ENCODE peak calls at places on chromosomes 3 and 15, in seven cellular contexts. X, A, T, U, B, E and N are unnamed samples.

GRCh38 chr15:25136119-25136518 is 181.3 kb downstream of the SNRPN start:
- DNase-seq in B (no peak), U (no peak), T (no peak), A (peak), X (no peak), E (no peak), N (no peak)

GRCh38 chr3:186514296-186515002 is 29.7 kb downstream of the CRYGS start:
- DNase-seq in B (no peak), U (no peak), X (no peak), A (no peak), E (no peak), T (no peak), N (no peak)

GRCh38 chr3:143529018-143529478 is 319.2 kb downstream of the SLC9A9 start:
- DNase-seq in U (no peak), X (no peak), T (peak), A (no peak), E (no peak), B (no peak), N (no peak)

GRCh38 chr3:94420941-94421340 is 358.1 kb downstream of the NSUN3 start:
- DNase-seq in B (no peak), E (no peak), X (peak), A (no peak), T (no peak), U (no peak), N (no peak)

GRCh38 chr3:50177346-50177745 is 14.1 kb upstream of the GNAT1 start:
- DNase-seq in U (no peak), T (no peak), A (no peak), B (no peak), X (no peak), E (no peak), N (no peak)

GRCh38 chr15:36877796-36878744 is 222.3 kb downstream of the MEIS2 start:
- DNase-seq in A (no peak), T (no peak), B (no peak), U (no peak), X (no peak), E (no peak), N (peak)

GRCh38 chr15:95149036-95149435 is 917.7 kb downstream of the MCTP2 start:
- DNase-seq in E (no peak), U (no peak), T (no peak), B (no peak), A (no peak), X (no peak), N (no peak)

GRCh38 chr3:22713936-22714335 is 489.2 kb upstream of the UBE2E2 start:
- DNase-seq in U (no peak), A (no peak), X (peak), B (no peak), T (no peak), E (no peak), N (no peak)

GRCh38 chr15:99502182-99502581 is 63.6 kb upstream of the MEF2A start:
- DNase-seq in U (no peak), E (no peak), T (no peak), B (no peak), X (no peak), A (peak), N (peak)

GRCh38 chr3:12908859-12909258 is 67.5 kb upstream of the RPL32 start:
- DNase-seq in B (no peak), E (no peak), T (no peak), A (no peak), U (no peak), X (no peak), N (no peak)

GRCh38 chr3:179967622-179968021 is 69.1 kb downstream of the PEX5L start:
- DNase-seq in T (no peak), X (peak), B (peak), U (no peak), A (no peak), E (no peak), N (no peak)

GRCh38 chr15:93028632-93029612 is 60.1 kb downstream of the RGMA start:
- DNase-seq in U (no peak), E (peak), X (peak), B (peak), T (no peak), A (no peak), N (no peak)

GRCh38 chr15:68821898-68822380 is 1.2 kb upstream of the ANP32A start:
- DNase-seq in X (no peak), E (no peak), A (peak), U (no peak), B (no peak), T (no peak), N (no peak)

GRCh38 chr15:32784571-32784970 is 66.8 kb downstream of the GREM1 start:
- DNase-seq in E (no peak), U (no peak), A (no peak), X (no peak), B (no peak), T (no peak), N (no peak)

GRCh38 chr3:39934696-39935095 is 125.3 kb downstream of the MYRIP start:
- DNase-seq in U (no peak), T (no peak), B (no peak), E (no peak), X (no peak), A (no peak), N (no peak)

GRCh38 chr3:185558395-185558794 is 6.0 kb upstream of the LIPH start:
- DNase-seq in U (no peak), X (no peak), E (no peak), B (no peak), A (no peak), T (no peak), N (no peak)

GRCh38 chr15:96335429-96335807 is 4.9 kb downstream of the NR2F2 start:
- DNase-seq in E (no peak), X (no peak), U (no peak), T (no peak), B (no peak), A (no peak), N (no peak)

GRCh38 chr15:57259511-57260143 is 116.7 kb upstream of the CGNL1 start:
- DNase-seq in U (no peak), X (no peak), A (peak), E (no peak), B (no peak), T (peak), N (no peak)

GRCh38 chr3:40997711-40998519 is 201.4 kb upstream of the CTNNB1 start:
- DNase-seq in E (no peak), T (no peak), X (no peak), B (no peak), U (no peak), A (no peak), N (no peak)

GRCh38 chr3:130316164-130316563 is 29.3 kb upstream of the COL6A5 start:
- DNase-seq in E (no peak), B (no peak), U (no peak), T (no peak), A (no peak), X (no peak), N (no peak)

GRCh38 chr3:100412897-100413590 is 11.7 kb downstream of the LNP1 start:
- DNase-seq in A (no peak), X (no peak), B (no peak), T (no peak), E (no peak), U (no peak), N (no peak)

GRCh38 chr15:33154366-33155166 is 39.9 kb downstream of the FMN1 start:
- DNase-seq in T (no peak), A (no peak), B (no peak), X (peak), U (no peak), E (peak), N (no peak)

GRCh38 chr3:172208586-172209332 is 169.4 kb downstream of the FNDC3B start:
- DNase-seq in B (no peak), X (no peak), E (no peak), U (no peak), T (no peak), A (no peak), N (no peak)

GRCh38 chr3:7744850-7745249 is 756.8 kb upstream of the LMCD1 start:
- DNase-seq in X (no peak), E (no peak), T (no peak), A (no peak), B (no peak), U (no peak), N (no peak)

GRCh38 chr3:135851201-135852061 is 114.1 kb upstream of the PPP2R3A start:
- DNase-seq in E (no peak), A (no peak), U (no peak), X (peak), B (no peak), T (no peak), N (no peak)

GRCh38 chr15:55846108-55846707 is 103.3 kb upstream of the PRTG start:
- DNase-seq in A (peak), B (peak), T (peak), X (peak), E (peak), U (peak), N (no peak)

GRCh38 chr3:3628676-3629328 is 170.4 kb upstream of the LRRN1 start:
- DNase-seq in E (no peak), T (no peak), A (no peak), X (no peak), B (no peak), U (no peak), N (no peak)

GRCh38 chr3:190780524-190780923 is 82.0 kb downstream of the GMNC start:
- DNase-seq in E (no peak), X (peak), T (no peak), U (no peak), A (no peak), B (no peak), N (no peak)